ENCODE peak calls at places on chromosomes 5 and 9, in six cellular contexts. R is kidney, C is body of pancreas, N is mesenchymal stem cell, H is ovary, B is astrocyte. Y is an unnamed sample.

GRCh38 chr5:73388371-73388684 is 60.2 kb downstream of the FOXD1 start:
- DNase-seq in R (no peak), C (no peak), N (peak), H (no peak), B (peak), Y (no peak)

GRCh38 chr9:111484564-111484878 is 338 bp upstream of the ECPAS start:
- DNase-seq in R (no peak), C (no peak), N (no peak), H (no peak), B (no peak), Y (no peak)

GRCh38 chr9:3343671-3344070 is 182.1 kb downstream of the RFX3 start:
- DNase-seq in R (no peak), C (no peak), N (no peak), H (no peak), B (no peak), Y (no peak)

GRCh38 chr9:126618590-126619335 is 5.0 kb downstream of the LMX1B start:
- DNase-seq in R (peak), C (no peak), N (no peak), H (no peak), B (no peak), Y (no peak)

GRCh38 chr9:37060821-37061220 is 26.8 kb upstream of the PAX5 start:
- DNase-seq in R (no peak), C (no peak), N (no peak), H (no peak), B (no peak), Y (no peak)

GRCh38 chr5:151168602-151169344 is 11.2 kb upstream of the ANXA6 start:
- DNase-seq in R (no peak), C (no peak), N (no peak), H (no peak), B (no peak), Y (no peak)

GRCh38 chr5:115806986-115807653 is 9.3 kb downstream of the CDO1 start:
- DNase-seq in R (no peak), C (no peak), N (no peak), H (no peak), B (no peak), Y (no peak)

GRCh38 chr5:399296-400281 is 43.4 kb upstream of the EXOC3 start:
- DNase-seq in R (peak), C (peak), N (peak), H (peak), B (peak), Y (peak)

GRCh38 chr9:86406366-86406765 is 52.2 kb upstream of the TUT7 start:
- DNase-seq in R (no peak), C (no peak), N (peak), H (no peak), B (peak), Y (no peak)

GRCh38 chr9:94785211-94786169 is 59.0 kb downstream of the AOPEP start:
- DNase-seq in R (no peak), C (no peak), N (no peak), H (no peak), B (no peak), Y (no peak)

GRCh38 chr5:8773091-8773615 is 772.7 kb downstream of the SEMA5A start:
- DNase-seq in R (no peak), C (no peak), N (no peak), H (no peak), B (peak), Y (no peak)

GRCh38 chr9:112334319-112334828 is 955 bp upstream of the PTBP3 start:
- DNase-seq in R (no peak), C (peak), N (peak), H (no peak), B (peak), Y (peak)

GRCh38 chr9:95171001-95171400 is 146.5 kb downstream of the FANCC start:
- DNase-seq in R (no peak), C (no peak), N (peak), H (no peak), B (peak), Y (no peak)

GRCh38 chr9:90925581-90926257 is 124.1 kb downstream of the SYK start:
- DNase-seq in R (no peak), C (no peak), N (peak), H (no peak), B (peak), Y (no peak)

GRCh38 chr5:84524491-84524890 is 139.8 kb upstream of the EDIL3 start:
- DNase-seq in R (no peak), C (no peak), N (peak), H (no peak), B (peak), Y (no peak)

GRCh38 chr9:5629312-5630037 is 568 bp downstream of the RIC1 start:
- DNase-seq in R (peak), C (peak), N (peak), H (no peak), B (no peak), Y (peak)

GRCh38 chr9:20725675-20726074 is 41.6 kb downstream of the FOCAD start:
- DNase-seq in R (no peak), C (no peak), N (no peak), H (no peak), B (no peak), Y (no peak)

GRCh38 chr9:73133921-73134407 is 17.7 kb upstream of the ANXA1 start:
- DNase-seq in R (no peak), C (no peak), N (no peak), H (no peak), B (no peak), Y (no peak)

GRCh38 chr5:98483301-98483700 is 290.2 kb upstream of the RGMB start:
- DNase-seq in R (no peak), C (no peak), N (peak), H (no peak), B (peak), Y (no peak)

GRCh38 chr5:98768160-98769005 is 5.1 kb upstream of the RGMB start:
- DNase-seq in R (no peak), C (peak), N (peak), H (peak), B (peak), Y (peak)

GRCh38 chr5:94086194-94086593 is 344.8 kb upstream of the POU5F2 start:
- DNase-seq in R (no peak), C (no peak), N (no peak), H (no peak), B (no peak), Y (no peak)

GRCh38 chr9:133276001-133276884 is 1.2 kb upstream of the ABO start:
- DNase-seq in R (no peak), C (no peak), N (no peak), H (no peak), B (no peak), Y (no peak)
- H3K4me3 ChIP-seq in R (peak), C (peak), N (no peak), H (peak), B (no peak), Y (peak)

GRCh38 chr5:42824347-42824976 is 12.8 kb upstream of the SELENOP start:
- DNase-seq in R (no peak), C (no peak), N (no peak), H (no peak), B (no peak), Y (no peak)
- H3K4me3 ChIP-seq in R (no peak), C (no peak), N (no peak), H (no peak), B (no peak), Y (no peak)

DNA sequence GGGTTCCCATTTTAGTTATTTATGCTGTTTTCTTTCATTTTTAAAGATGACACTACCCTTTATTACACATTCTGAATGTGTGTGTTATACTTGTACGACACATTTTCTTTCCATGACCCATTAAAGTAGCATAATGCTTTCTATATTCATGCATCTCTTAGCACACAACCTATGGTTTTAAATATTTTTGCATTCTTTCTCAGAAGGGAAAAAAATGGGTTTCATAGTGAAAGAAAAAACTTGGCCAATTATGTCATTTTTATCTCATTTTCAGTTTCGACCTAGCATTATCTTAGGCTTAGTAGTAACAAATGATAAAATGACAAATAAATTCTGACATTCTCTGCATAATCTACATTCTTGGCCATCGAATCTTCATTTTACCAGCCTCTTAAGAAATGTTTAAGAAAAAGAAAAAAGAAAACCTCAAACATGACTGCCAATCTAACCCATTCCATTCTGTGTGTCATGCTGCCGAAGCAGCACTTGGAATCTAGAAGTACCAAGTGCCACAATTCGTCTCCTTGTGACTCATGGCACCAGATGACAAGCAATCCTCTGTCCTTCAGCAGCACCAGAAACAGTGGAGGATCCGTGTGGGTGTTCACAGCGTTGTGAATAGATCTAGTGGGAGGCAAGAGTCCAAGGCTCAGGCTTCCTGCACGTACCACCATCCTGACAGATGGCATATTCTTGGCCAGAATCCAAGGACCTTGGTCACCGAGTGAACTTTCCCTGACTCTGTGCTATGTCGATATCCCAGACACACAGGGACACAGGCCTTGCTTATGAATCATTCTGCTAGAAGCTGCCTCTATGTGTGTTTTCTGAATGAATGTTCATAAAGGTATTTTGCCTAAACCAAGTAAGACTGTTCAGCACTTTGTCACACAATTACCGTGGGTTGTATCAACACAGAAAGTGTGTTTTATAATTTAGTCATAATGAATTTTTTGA is 502.7 kb downstream of the NR2F1-AS1 start:
- DNase-seq in R (peak), C (peak), N (peak), H (peak), B (peak), Y (peak)
- H3K4me3 ChIP-seq in R (no peak), C (no peak), N (no peak), H (no peak), B (peak), Y (no peak)

DNA sequence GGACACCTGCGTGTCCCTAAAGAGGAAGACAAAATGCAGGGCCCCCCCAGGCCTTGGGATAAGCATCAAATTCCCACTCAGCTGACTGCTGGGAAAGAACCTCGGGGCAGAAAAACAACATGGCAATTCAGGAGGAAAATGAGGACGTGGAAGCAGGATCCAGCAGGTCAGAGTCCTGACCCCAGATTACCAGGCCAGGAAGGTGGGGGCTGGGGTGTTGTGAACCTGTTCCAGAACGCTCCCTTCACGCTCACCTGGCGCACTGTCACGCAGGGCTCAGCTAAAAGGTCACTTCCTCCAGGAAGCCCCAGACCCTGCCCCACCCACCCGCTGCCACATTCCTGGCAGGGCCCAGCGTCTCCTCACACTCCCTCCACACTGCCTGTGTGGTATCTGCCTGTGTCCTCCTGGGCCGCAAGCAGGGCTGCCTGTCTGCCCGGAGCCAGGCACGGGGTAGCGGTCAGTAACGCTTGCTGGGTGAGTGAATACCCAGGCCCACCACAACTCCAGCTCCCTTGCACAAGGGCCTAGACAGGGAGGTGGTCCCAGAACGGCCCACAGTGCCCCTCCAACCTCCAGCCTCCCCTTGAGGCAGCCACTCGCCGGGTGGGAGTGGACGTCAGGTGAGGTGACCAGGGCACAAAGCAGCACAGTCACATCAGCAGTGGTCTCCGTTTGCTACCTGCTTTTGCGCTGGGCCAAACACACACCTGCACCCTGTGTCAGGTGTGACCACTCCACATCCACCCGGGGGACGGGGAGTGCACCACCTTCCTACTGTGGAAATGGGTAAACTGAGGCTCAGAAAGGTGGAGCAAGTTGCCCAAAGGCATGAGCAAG is 18.1 kb downstream of the VAV2 start:
- DNase-seq in R (peak), C (peak), N (no peak), H (no peak), B (no peak), Y (peak)
- H3K4me3 ChIP-seq in R (no peak), C (no peak), N (no peak), H (no peak), B (no peak), Y (no peak)

GRCh38 chr5:131379723-131380122 is 115.9 kb downstream of the CDC42SE2 start:
- DNase-seq in R (no peak), C (peak), N (peak), H (no peak), B (peak), Y (no peak)

GRCh38 chr5:131381792-131382191 is 117.9 kb downstream of the CDC42SE2 start:
- DNase-seq in R (no peak), C (no peak), N (no peak), H (no peak), B (no peak), Y (no peak)

GRCh38 chr5:131382407-131383395 is 118.8 kb downstream of the CDC42SE2 start:
- DNase-seq in R (no peak), C (no peak), N (peak), H (no peak), B (no peak), Y (no peak)

GRCh38 chr5:131379071-131379538 is 115.3 kb downstream of the CDC42SE2 start:
- DNase-seq in R (no peak), C (no peak), N (peak), H (no peak), B (no peak), Y (no peak)

GRCh38 chr5:131381011-131381410 is 117.2 kb downstream of the CDC42SE2 start:
- DNase-seq in R (no peak), C (no peak), N (peak), H (no peak), B (peak), Y (no peak)
- H3K4me3 ChIP-seq in R (no peak), C (no peak), N (no peak), H (no peak), B (no peak), Y (no peak)

DNA sequence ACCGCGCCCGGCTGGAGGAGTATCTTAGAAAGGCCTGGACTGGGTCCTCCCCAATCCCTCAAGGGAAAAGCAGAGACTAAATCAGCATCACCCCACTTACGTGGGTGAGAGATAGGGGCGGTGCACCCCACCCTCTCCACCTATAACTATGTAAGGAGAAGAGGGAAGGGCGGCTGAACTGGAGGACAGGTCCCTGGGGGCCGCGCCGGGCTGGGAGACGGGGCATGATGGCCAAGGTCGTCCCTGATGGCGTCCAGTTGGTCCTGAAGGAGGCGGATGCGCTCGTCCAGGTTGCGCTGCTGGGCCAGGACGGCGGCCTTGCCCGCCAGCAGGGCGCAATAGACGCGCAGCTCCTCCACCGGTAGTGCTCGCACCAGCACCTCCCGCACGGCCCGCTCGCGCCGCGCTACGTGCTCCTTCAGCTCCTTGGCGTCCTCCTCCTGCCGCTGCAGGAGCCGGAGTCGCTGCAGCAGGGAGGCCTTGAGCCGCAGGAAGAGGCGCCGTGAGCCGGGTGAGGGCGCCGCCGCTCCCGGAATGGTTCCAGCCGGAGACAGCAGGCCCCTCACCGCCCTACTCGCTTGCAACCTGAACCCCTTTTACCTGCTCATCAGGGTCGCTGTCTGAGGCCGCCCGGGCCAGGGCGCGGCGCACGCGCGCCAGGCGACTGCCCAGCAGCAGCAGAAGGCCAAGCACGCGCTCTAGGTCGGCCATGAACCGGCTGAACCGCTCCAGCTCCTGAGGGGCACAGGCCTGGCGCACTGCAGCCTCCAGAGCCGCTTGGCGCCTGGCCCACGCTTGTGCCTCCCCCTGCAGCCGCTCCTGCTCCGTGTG is 7.6 kb downstream of the SHROOM1 start:
- DNase-seq in R (peak), C (peak), N (peak), H (peak), B (peak), Y (no peak)
- H3K4me3 ChIP-seq in R (peak), C (no peak), N (peak), H (no peak), B (peak), Y (no peak)

GRCh38 chr5:158013303-158013702 is 154.4 kb upstream of the CLINT1 start:
- DNase-seq in R (no peak), C (no peak), N (no peak), H (no peak), B (no peak), Y (no peak)
- H3K4me3 ChIP-seq in R (no peak), C (no peak), N (no peak), H (no peak), B (no peak), Y (no peak)

DNA sequence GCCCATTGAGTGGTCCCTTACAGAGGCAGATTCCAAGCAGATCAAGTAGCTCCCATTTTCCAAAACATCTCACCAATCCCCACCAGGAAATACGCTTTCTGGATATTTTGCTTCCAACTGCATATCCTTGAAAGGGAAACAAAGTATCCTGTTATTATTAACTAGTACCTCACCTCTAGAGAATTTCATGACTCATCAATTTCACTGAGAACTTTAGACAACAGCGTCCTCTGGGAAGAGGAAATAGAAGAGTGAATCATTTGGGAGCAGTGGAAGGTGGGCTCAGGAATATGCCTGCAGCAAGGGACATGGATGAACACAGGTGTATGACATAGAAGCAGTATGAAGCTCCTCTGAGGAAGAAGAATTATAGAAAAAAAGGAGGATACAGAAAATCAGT is 186.7 kb downstream of the MARCHF11 start:
- DNase-seq in R (no peak), C (no peak), N (peak), H (no peak), B (peak), Y (no peak)
- H3K4me3 ChIP-seq in R (no peak), C (no peak), N (no peak), H (no peak), B (no peak), Y (no peak)

GRCh38 chr5:113337515-113338140 is 97.2 kb downstream of the TSSK1B start:
- DNase-seq in R (no peak), C (no peak), N (no peak), H (no peak), B (peak), Y (no peak)

GRCh38 chr5:113336975-113337374 is 97.8 kb downstream of the TSSK1B start:
- DNase-seq in R (peak), C (peak), N (peak), H (no peak), B (peak), Y (peak)

GRCh38 chr5:113343343-113343742 is 91.4 kb downstream of the TSSK1B start:
- DNase-seq in R (no peak), C (no peak), N (peak), H (no peak), B (peak), Y (no peak)

GRCh38 chr5:113338628-113339027 is 96.2 kb downstream of the TSSK1B start:
- DNase-seq in R (no peak), C (no peak), N (no peak), H (no peak), B (no peak), Y (no peak)

GRCh38 chr5:113340537-113340936 is 94.3 kb downstream of the TSSK1B start:
- DNase-seq in R (no peak), C (no peak), N (no peak), H (no peak), B (no peak), Y (peak)
- H3K4me3 ChIP-seq in R (no peak), C (no peak), N (no peak), H (no peak), B (no peak), Y (no peak)

DNA sequence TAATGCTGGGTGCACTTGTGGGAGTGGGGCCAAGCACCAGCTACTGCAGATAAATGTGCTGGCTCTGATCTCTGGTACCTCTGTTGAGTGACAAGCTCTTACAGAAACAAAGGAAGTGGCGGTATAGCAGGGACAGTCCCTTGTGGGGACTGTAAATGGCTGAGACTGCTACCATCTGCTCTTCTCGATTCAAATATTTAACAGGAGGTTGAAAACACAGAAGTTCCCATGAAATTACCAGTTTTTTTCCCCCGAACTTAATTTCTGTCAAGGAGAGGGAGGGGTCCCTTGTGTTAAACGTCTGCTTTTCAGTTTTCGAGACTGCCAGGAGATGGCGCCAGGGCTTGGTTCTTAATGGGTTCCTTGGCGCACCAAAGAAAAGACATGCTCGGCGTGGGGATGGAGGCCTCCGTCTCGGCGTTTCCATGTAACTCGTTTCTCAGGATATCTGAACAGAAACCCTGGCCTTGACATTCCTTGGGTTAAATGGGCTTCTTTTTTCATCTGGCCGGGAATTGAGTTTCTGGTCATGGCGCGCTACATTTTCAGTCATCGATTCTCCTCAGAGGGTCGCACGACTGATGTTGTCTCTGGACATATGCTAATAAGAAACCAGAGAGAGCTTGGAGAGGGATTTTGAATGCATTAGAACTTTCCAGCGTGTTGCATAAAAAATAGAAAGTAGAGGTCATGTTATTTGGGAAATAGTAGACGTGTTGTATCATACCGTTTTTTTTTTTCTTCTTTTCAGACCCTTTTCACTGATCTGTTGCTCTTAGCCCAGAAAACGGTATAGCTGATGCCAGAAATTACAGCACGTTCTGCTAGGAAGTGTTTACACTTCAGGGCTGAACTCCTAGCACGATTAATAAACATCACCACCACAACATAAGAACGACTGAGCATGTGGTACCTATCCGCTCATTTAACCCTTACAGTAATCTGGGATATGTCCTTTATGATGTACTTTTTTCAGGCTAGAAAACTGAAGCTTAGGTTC is 64.0 kb downstream of the CARTPT start:
- DNase-seq in R (peak), C (peak), N (peak), H (peak), B (peak), Y (peak)
- H3K4me3 ChIP-seq in R (peak), C (no peak), N (no peak), H (peak), B (peak), Y (peak)